ENCODE peak calls at places on chromosomes 3 and 15, in seven cellular contexts. M is NCI-H524; X is tibial artery; O is activated T-helper 1 cell treated with anti-CD3 and anti-CD28 coated beads, Interleukin-2, amount 50 U/mL, for 16 hours; P is fibroblast of lung; W is cardiac muscle cell; H is stimulated activated CD4-positive, alpha-beta T cell treated with anti-CD3 and anti-CD28 coated beads, TNF-alpha, amount 100 ng/mL, for 1 hour. B is an unnamed sample.

GRCh38 chr3:194212869-194213320 is 76.9 kb downstream of the HES1 start:
- DNase-seq in M (no peak), X (no peak), O (no peak), P (no peak), W (peak), H (no peak), B (no peak)

GRCh38 chr3:107630779-107631178 is 108.0 kb downstream of the BBX start:
- DNase-seq in M (no peak), X (no peak), O (no peak), P (no peak), W (no peak), H (no peak), B (no peak)

GRCh38 chr3:125684199-125684598 is 88.9 kb upstream of the OSBPL11 start:
- DNase-seq in M (peak), X (no peak), O (no peak), P (peak), W (peak), H (no peak), B (no peak)

GRCh38 chr3:146152841-146153240 is 8.1 kb downstream of the PLOD2 start:
- DNase-seq in M (no peak), X (no peak), O (no peak), P (no peak), W (no peak), H (no peak), B (no peak)

GRCh38 chr3:43161684-43162512 is 56.0 kb upstream of the POMGNT2 start:
- DNase-seq in M (no peak), X (no peak), O (no peak), P (peak), W (peak), H (no peak), B (no peak)

GRCh38 chr15:50542051-50542450 is 4.4 kb downstream of the USP50 start:
- DNase-seq in M (no peak), X (no peak), O (no peak), P (peak), W (no peak), H (no peak), B (no peak)

GRCh38 chr3:11717768-11718581 is 74.3 kb upstream of the VGLL4 start:
- DNase-seq in M (no peak), X (no peak), O (no peak), P (peak), W (peak), H (no peak), B (no peak)

GRCh38 chr15:31263751-31264533 is 62.7 kb upstream of the KLF13 start:
- DNase-seq in M (peak), X (peak), O (peak), P (no peak), W (no peak), H (peak), B (peak)

GRCh38 chr15:69299451-69300128 is 878 bp downstream of the PAQR5 start:
- DNase-seq in M (no peak), X (no peak), O (no peak), P (no peak), W (no peak), H (no peak), B (no peak)

GRCh38 chr3:123559040-123559861 is 25.6 kb downstream of the HACD2 start:
- DNase-seq in M (no peak), X (no peak), O (no peak), P (peak), W (peak), H (no peak), B (no peak)